ENCODE peak calls at places on chromosome 4, in five cellular contexts. W is AG04449, G is choroid plexus epithelial cell, K is left ventricle myocardium inferior, D is endothelial cell. N is an unnamed sample.

GRCh38 chr4:110344165-110344564 is 131.8 kb upstream of the ENPEP start:
- DNase-seq in G (peak), K (no peak), D (peak), W (no peak), N (no peak)

GRCh38 chr4:178554352-178554751 is 1112.1 kb upstream of the AGA start:
- DNase-seq in D (no peak), W (no peak), K (no peak), G (no peak), N (no peak)

GRCh38 chr4:100208964-100209363 is 18.7 kb upstream of the DDIT4L start:
- DNase-seq in D (no peak), W (no peak), G (no peak), K (no peak), N (no peak)

GRCh38 chr4:103329642-103330041 is 131.5 kb upstream of the CENPE start:
- DNase-seq in K (no peak), W (no peak), G (no peak), D (no peak), N (no peak)

GRCh38 chr4:146186556-146186955 is 11.0 kb downstream of the LSM6 start:
- DNase-seq in G (peak), D (no peak), K (no peak), W (no peak), N (no peak)

GRCh38 chr4:4689694-4690440 is 148.0 kb upstream of the STX18 start:
- DNase-seq in G (peak), D (no peak), K (no peak), W (no peak), N (no peak)

GRCh38 chr4:81442479-81443085 is 29.1 kb downstream of the RASGEF1B start:
- DNase-seq in K (no peak), G (no peak), W (no peak), D (no peak), N (no peak)

GRCh38 chr4:57077550-57078311 is 32.5 kb downstream of the IGFBP7 start:
- DNase-seq in K (no peak), D (no peak), G (peak), W (no peak), N (no peak)

GRCh38 chr4:182113774-182114173 is 129.4 kb upstream of the TENM3 start:
- DNase-seq in W (peak), G (no peak), K (no peak), D (no peak), N (no peak)

GRCh38 chr4:182107931-182108330 is 135.3 kb upstream of the TENM3 start:
- DNase-seq in K (no peak), D (no peak), W (no peak), G (no peak), N (no peak)

DNA sequence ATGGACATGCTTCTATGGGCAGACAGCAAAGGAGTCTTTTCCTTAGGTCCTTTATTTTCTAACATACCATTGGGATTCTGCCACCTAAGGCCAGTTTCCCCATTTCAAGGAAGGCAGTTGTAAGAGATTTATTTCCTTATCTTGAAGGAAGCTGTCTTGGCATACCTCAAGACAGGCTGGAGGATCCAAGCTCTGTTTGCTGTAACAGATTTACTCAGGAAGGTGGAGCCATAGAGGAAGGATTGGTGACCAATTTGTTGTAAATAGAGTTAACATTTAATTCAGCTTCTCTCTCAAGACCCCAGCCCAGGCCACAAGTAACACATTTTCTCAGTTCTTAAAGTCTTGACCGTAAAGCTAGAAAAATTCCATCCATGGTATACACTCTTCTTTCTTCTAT is 131.6 kb upstream of the TENM3 start:
- DNase-seq in G (peak), W (no peak), D (no peak), K (no peak), N (no peak)
- TF ChIP-seq CTCF in G (no peak), W (no peak), D (no peak), K (no peak), N (no peak)

DNA sequence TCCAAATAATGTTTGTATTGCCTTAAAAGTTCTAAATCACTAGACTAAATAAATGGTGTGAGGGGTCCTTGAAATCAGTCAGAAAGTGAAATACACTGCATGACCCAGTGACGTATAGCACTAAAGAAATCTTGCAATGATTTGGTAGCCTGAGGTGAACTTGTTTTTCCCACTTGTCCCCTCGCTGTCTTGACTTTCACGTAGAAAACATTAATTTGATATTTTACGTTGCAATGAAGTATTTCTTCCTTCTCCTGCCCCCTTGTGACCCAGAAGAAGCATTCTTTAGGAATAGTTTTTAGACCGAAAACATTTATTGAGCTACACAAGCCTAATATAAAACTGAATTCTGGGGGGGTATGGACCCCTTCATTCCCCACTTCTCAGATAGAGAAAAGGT is 3.7 kb downstream of the KLB start:
- DNase-seq in W (no peak), G (peak), K (no peak), D (no peak), N (no peak)
- TF ChIP-seq CTCF in W (no peak), G (peak), K (peak), D (no peak), N (no peak)

GRCh38 chr4:113893546-113893945 is 85.9 kb downstream of the ARSJ start:
- DNase-seq in D (no peak), K (no peak), G (peak), W (no peak), N (no peak)
- TF ChIP-seq CTCF in D (peak), K (peak), G (peak), W (no peak), N (peak)

DNA sequence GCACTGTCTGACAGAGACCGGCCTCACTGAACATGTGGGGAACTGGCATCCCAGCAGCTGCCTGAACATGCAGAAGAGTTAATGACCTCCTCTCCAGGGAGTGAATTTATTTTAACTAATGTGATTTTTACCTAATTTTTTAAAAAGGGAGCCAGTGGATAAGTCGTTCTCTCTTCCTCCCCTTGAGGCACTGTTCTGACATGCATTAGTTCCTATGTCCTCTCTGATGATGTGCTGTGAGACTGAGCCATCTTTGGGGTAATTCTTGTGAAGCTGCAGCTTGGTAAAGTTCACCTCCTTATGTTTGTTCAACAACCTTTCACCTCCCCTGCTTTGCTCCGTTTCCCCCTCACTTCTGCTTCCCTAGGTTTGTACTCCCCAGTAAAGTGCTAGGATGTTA is 139.7 kb downstream of the COL25A1 start:
- DNase-seq in G (no peak), K (no peak), D (no peak), W (no peak), N (no peak)
- TF ChIP-seq CTCF in G (no peak), K (no peak), D (no peak), W (no peak), N (no peak)

DNA sequence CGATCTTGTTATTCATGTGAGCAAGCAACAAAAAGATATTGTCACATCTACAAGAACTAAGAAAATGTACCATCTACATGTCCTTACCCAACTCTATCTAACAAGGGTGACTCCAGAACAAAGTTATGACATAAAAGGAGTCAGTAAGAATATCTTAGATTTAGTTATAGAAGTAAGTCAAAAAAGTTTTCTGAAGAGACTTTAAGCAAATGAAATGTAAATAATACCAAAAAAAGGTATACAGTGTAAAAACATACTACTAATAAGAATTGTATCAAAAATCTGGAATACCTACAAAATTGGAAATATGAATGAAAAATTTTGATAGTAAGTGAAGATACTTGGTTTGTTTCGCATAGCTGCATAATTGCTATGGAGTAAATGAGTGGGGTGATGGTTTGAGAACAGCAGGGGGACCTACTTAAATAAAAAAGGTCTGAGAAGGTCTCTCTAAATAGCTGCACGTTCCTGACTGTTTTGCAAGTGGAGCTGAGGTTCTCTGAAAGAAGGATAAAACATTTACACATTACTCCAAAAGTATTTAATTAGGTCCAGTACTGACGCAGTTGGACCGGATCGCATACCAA is 51.0 kb upstream of the ENPP6 start:
- DNase-seq in W (no peak), G (peak), D (no peak), K (no peak), N (no peak)
- TF ChIP-seq CTCF in W (no peak), G (peak), D (no peak), K (no peak), N (no peak)

GRCh38 chr4:117560329-117560728 is 474.0 kb upstream of the NDST3 start:
- DNase-seq in D (no peak), G (peak), W (no peak), K (no peak), N (no peak)
- TF ChIP-seq CTCF in D (no peak), G (peak), W (no peak), K (no peak), N (no peak)

DNA sequence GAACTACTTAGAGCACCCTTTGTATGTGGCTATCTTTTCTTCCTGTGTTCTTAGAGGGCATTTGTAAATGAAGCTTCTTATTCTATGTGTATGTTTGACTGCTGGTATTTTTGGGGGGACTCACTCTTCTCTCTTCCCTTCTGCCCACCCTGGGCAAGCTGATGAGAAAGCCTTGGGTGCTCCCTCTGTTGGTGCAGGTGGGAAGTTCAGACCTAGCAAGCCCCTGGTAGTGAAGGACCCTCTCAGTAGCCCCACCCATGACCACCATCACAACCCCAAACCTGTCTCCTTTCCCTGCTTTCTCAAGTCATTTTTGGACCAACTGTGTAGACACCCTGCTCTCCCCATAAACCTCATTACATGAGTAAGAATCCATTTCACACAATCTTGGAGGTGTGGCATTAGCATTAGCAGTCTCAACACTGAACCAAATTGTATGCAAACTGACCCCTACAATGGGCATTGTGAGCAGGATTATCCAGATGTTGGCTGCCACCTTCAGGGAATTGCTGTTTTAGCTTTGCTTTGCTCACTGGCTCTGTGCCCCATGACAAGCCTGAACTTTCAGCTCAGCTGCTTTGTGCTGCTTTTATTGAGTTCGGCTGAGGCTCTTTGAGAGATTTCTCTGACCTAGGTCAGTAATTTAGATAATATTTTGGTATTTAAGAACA is 27.9 kb downstream of the TRIM61 start:
- DNase-seq in W (no peak), D (peak), G (no peak), K (no peak), N (peak)
- TF ChIP-seq CTCF in W (no peak), D (peak), G (peak), K (no peak), N (no peak)

N was measured in nephron progenitor cell.